ENCODE peak calls at places on chromosomes 13 and 19, in seven cellular contexts. G is OCI-M1; M is activated CD4-positive, alpha-beta T cell treated with anti-CD3 and anti-CD28 coated beads, Interleukin-2, amount 50 U/mL, for 1 hour; C is pons; T is brain microvascular endothelial cell; K is kidney epithelial cell; U is epithelial cell of prostate. I is an unnamed sample.

GRCh38 chr19:32018014-32018413 is 327.4 kb upstream of the ZNF507 start:
- DNase-seq in T (no peak), M (no peak), G (no peak), K (peak), C (no peak), U (peak), I (no peak)

GRCh38 chr19:57466489-57466888 is 9.5 kb upstream of the VN1R1 start:
- DNase-seq in G (no peak), K (no peak), M (no peak), U (no peak), C (no peak), T (no peak), I (no peak)

GRCh38 chr13:29384466-29384865 is 211.0 kb downstream of the SLC7A1 start:
- DNase-seq in M (no peak), T (no peak), G (peak), C (no peak), U (no peak), K (no peak), I (no peak)

GRCh38 chr19:1884719-1885334 is 469 bp downstream of the ABHD17A start:
- DNase-seq in G (no peak), M (no peak), C (no peak), U (no peak), K (no peak), T (no peak), I (no peak)

GRCh38 chr19:6674868-6675305 is 4.9 kb upstream of the TNFSF14 start:
- DNase-seq in T (peak), G (peak), M (peak), C (peak), U (no peak), K (peak), I (peak)

GRCh38 chr13:34863360-34864135 is 78.5 kb upstream of the NBEA start:
- DNase-seq in M (no peak), K (peak), T (peak), U (peak), C (no peak), G (no peak), I (no peak)

GRCh38 chr19:14473073-14473790 is 1.9 kb downstream of the PTGER1 start:
- DNase-seq in C (no peak), K (no peak), T (no peak), U (no peak), M (no peak), G (no peak), I (no peak)

GRCh38 chr19:35058370-35058769 is 16.8 kb downstream of the HPN start:
- DNase-seq in T (no peak), G (no peak), U (no peak), M (no peak), C (no peak), K (no peak), I (no peak)

GRCh38 chr19:55149078-55150003 is at the start of gene TNNT1:
- DNase-seq in G (no peak), U (no peak), K (no peak), T (no peak), M (no peak), C (no peak), I (no peak)

GRCh38 chr13:109162248-109163051 is 533.0 kb downstream of the MYO16 start:
- DNase-seq in K (no peak), C (peak), T (no peak), U (peak), M (no peak), G (peak), I (no peak)

GRCh38 chr13:108915095-108915633 is 285.8 kb downstream of the MYO16 start:
- DNase-seq in M (no peak), T (peak), K (no peak), C (peak), G (peak), U (no peak), I (no peak)

GRCh38 chr13:30382836-30383525 is 39.3 kb upstream of the UBE2L5 start:
- DNase-seq in T (no peak), U (no peak), K (no peak), C (no peak), M (no peak), G (no peak), I (no peak)